ENCODE peak calls at places on chromosomes 16 and 17, in five cellular contexts. One of them, this sample, is unnamed.

GRCh38 chr17:75130632-75131277 is 787 bp downstream of the NT5C start:
- DNase-seq in cardiac fibroblast: peak; percentile 66
- DNase-seq in A549: peak; percentile 86
- DNase-seq in AG04450: no peak
- DNase-seq in A673: peak; percentile 81
- DNase-seq in this sample: no peak

GRCh38 chr17:77307479-77308198 is 166.9 kb downstream of the SEC14L1 start:
- DNase-seq in cardiac fibroblast: no peak
- DNase-seq in A549: no peak
- DNase-seq in AG04450: no peak
- DNase-seq in A673: no peak
- DNase-seq in this sample: no peak

GRCh38 chr16:2782583-2783351 is 4.6 kb downstream of the PRSS33 start:
- DNase-seq in cardiac fibroblast: no peak
- DNase-seq in A549: no peak
- DNase-seq in AG04450: no peak
- DNase-seq in A673: no peak
- DNase-seq in this sample: no peak

GRCh38 chr17:68061512-68062313 is 26.2 kb downstream of the KPNA2 start:
- DNase-seq in cardiac fibroblast: peak; percentile 33
- DNase-seq in A549: no peak
- DNase-seq in AG04450: no peak
- DNase-seq in A673: no peak
- DNase-seq in this sample: no peak

GRCh38 chr17:4840893-4841242 is 7.7 kb downstream of the MINK1 start:
- DNase-seq in cardiac fibroblast: no peak
- DNase-seq in A549: no peak
- DNase-seq in AG04450: no peak
- DNase-seq in A673: no peak
- DNase-seq in this sample: no peak

GRCh38 chr17:28328325-28328724 is 6.9 kb downstream of the IFT20 start:
- DNase-seq in cardiac fibroblast: no peak
- DNase-seq in A549: no peak
- DNase-seq in AG04450: no peak
- DNase-seq in A673: no peak
- DNase-seq in this sample: no peak

GRCh38 chr17:47862621-47863440 is 11.9 kb upstream of the SP6 start:
- DNase-seq in cardiac fibroblast: peak; percentile 65
- DNase-seq in A549: peak; percentile 87
- DNase-seq in AG04450: peak; percentile 68
- DNase-seq in A673: no peak
- DNase-seq in this sample: peak; percentile 50

GRCh38 chr17:63954402-63955063 is 18.2 kb downstream of the SCN4A start:
- DNase-seq in cardiac fibroblast: no peak
- DNase-seq in A549: no peak
- DNase-seq in AG04450: no peak
- DNase-seq in A673: no peak
- DNase-seq in this sample: no peak

GRCh38 chr17:29723283-29724047 is 100.8 kb upstream of the CORO6 start:
- DNase-seq in cardiac fibroblast: no peak
- DNase-seq in A549: no peak
- DNase-seq in AG04450: no peak
- DNase-seq in A673: no peak
- DNase-seq in this sample: no peak

GRCh38 chr17:41559548-41559947 is 12.3 kb downstream of the KRT9 start:
- DNase-seq in cardiac fibroblast: no peak
- DNase-seq in A549: no peak
- DNase-seq in AG04450: no peak
- DNase-seq in A673: no peak
- DNase-seq in this sample: no peak

GRCh38 chr16:52283018-52283417 is 263.9 kb downstream of the TOX3 start:
- DNase-seq in cardiac fibroblast: peak; percentile 47
- DNase-seq in A549: no peak
- DNase-seq in AG04450: no peak
- DNase-seq in A673: no peak
- DNase-seq in this sample: no peak

GRCh38 chr16:4944333-4945281 is 7.7 kb upstream of the PPL start:
- DNase-seq in cardiac fibroblast: peak; percentile 99
- DNase-seq in A549: peak; percentile 94
- DNase-seq in AG04450: peak; percentile 95
- DNase-seq in A673: peak; percentile 86
- DNase-seq in this sample: peak; percentile 80

GRCh38 chr16:87074635-87075318 is 242.4 kb downstream of the C16orf95 start:
- DNase-seq in cardiac fibroblast: no peak
- DNase-seq in A549: no peak
- DNase-seq in AG04450: no peak
- DNase-seq in A673: no peak
- DNase-seq in this sample: no peak

GRCh38 chr17:68295086-68295485 is 3.8 kb downstream of the ARSG start:
- DNase-seq in cardiac fibroblast: no peak
- DNase-seq in A549: no peak
- DNase-seq in AG04450: no peak
- DNase-seq in A673: no peak
- DNase-seq in this sample: no peak

GRCh38 chr16:48274476-48274875 is 27.1 kb upstream of the ABCC11 start:
- DNase-seq in cardiac fibroblast: no peak
- DNase-seq in A549: no peak
- DNase-seq in AG04450: no peak
- DNase-seq in A673: no peak
- DNase-seq in this sample: no peak

GRCh38 chr16:55703003-55704001 is 47.5 kb downstream of the SLC6A2 start:
- DNase-seq in cardiac fibroblast: peak; percentile 83
- DNase-seq in A549: peak; percentile 70
- DNase-seq in AG04450: peak; percentile 41
- DNase-seq in A673: peak; percentile 70
- DNase-seq in this sample: peak; percentile 19

GRCh38 chr16:66036162-66036561 is 330.3 kb upstream of the CDH5 start:
- DNase-seq in cardiac fibroblast: peak; percentile 48
- DNase-seq in A549: no peak
- DNase-seq in AG04450: no peak
- DNase-seq in A673: peak; percentile 34
- DNase-seq in this sample: no peak

GRCh38 chr17:43620147-43620944 is 41.4 kb downstream of the MEOX1 start:
- DNase-seq in cardiac fibroblast: no peak
- DNase-seq in A549: no peak
- DNase-seq in AG04450: no peak
- DNase-seq in A673: no peak
- DNase-seq in this sample: no peak

GRCh38 chr17:4232168-4232813 is 31.5 kb downstream of the ANKFY1 start:
- DNase-seq in cardiac fibroblast: peak; percentile 64
- DNase-seq in A549: no peak
- DNase-seq in AG04450: peak; percentile 8
- DNase-seq in A673: no peak
- DNase-seq in this sample: no peak

GRCh38 chr17:77571141-77571540 is 387.4 kb upstream of the TNRC6C start:
- DNase-seq in cardiac fibroblast: no peak
- DNase-seq in A549: no peak
- DNase-seq in AG04450: no peak
- DNase-seq in A673: no peak
- DNase-seq in this sample: no peak

GRCh38 chr16:75304521-75305363 is 53.3 kb upstream of the BCAR1 start:
- DNase-seq in cardiac fibroblast: peak; percentile 93
- DNase-seq in A549: peak; percentile 43
- DNase-seq in AG04450: no peak
- DNase-seq in A673: peak; percentile 77
- DNase-seq in this sample: peak; percentile 50

GRCh38 chr16:56793504-56793903 is 63.6 kb downstream of the NUP93 start:
- DNase-seq in cardiac fibroblast: peak; percentile 69
- DNase-seq in A549: peak; percentile 52
- DNase-seq in AG04450: no peak
- DNase-seq in A673: no peak
- DNase-seq in this sample: no peak

GRCh38 chr17:1939979-1940809 is 84.9 kb downstream of the RTN4RL1 start:
- DNase-seq in cardiac fibroblast: no peak
- DNase-seq in A549: no peak
- DNase-seq in AG04450: no peak
- DNase-seq in A673: peak; percentile 82
- DNase-seq in this sample: no peak

GRCh38 chr17:63399316-63399715 is 46.8 kb downstream of the CYB561 start:
- DNase-seq in cardiac fibroblast: peak; percentile 73
- DNase-seq in A549: no peak
- DNase-seq in AG04450: no peak
- DNase-seq in A673: no peak
- DNase-seq in this sample: no peak

GRCh38 chr17:6523330-6523729 is 33.0 kb downstream of the PITPNM3 start:
- DNase-seq in cardiac fibroblast: peak; percentile 21
- DNase-seq in A549: peak; percentile 74
- DNase-seq in AG04450: no peak
- DNase-seq in A673: no peak
- DNase-seq in this sample: no peak

DNA sequence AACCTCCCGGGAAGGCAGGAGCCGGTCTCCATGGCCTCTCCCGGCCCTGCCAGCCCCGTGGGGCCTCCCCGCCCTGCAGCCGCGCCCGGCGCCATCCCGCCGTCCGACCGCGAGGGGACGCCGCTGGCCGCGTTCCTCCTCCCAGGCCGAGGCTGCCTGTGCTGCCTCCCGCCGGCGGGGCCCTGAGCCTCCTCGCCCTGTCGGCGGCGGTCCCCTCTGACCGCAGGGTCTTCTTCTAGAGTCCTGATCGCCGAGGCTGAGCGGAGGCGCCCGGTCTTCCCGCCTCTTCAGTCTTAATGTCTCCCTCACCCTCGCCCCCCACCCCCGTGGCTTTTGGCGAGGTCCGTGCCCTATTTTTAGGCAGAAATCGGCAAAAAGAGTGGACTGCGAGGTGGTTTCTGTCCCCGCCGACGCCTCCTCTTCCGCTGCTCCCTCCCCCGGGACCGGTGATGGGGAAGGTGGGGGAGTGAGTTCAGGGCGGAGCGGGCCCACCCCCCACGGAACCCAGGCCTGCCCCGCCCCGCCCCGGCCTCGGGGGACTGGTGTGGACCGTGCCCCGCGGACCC is 794 bp upstream of the CPNE7 start:
- DNase-seq in cardiac fibroblast: peak; percentile 79
- DNase-seq in A549: peak; percentile 84
- DNase-seq in AG04450: no peak
- DNase-seq in A673: peak; percentile 87
- DNase-seq in this sample: no peak
- TF ChIP-seq CTCF in cardiac fibroblast: peak; percentile 42
- TF ChIP-seq CTCF in A549: peak; percentile 90
- TF ChIP-seq CTCF in AG04450: peak; percentile 62
- TF ChIP-seq CTCF in A673: peak; percentile 61
- TF ChIP-seq CTCF in this sample: peak; percentile 83

DNA sequence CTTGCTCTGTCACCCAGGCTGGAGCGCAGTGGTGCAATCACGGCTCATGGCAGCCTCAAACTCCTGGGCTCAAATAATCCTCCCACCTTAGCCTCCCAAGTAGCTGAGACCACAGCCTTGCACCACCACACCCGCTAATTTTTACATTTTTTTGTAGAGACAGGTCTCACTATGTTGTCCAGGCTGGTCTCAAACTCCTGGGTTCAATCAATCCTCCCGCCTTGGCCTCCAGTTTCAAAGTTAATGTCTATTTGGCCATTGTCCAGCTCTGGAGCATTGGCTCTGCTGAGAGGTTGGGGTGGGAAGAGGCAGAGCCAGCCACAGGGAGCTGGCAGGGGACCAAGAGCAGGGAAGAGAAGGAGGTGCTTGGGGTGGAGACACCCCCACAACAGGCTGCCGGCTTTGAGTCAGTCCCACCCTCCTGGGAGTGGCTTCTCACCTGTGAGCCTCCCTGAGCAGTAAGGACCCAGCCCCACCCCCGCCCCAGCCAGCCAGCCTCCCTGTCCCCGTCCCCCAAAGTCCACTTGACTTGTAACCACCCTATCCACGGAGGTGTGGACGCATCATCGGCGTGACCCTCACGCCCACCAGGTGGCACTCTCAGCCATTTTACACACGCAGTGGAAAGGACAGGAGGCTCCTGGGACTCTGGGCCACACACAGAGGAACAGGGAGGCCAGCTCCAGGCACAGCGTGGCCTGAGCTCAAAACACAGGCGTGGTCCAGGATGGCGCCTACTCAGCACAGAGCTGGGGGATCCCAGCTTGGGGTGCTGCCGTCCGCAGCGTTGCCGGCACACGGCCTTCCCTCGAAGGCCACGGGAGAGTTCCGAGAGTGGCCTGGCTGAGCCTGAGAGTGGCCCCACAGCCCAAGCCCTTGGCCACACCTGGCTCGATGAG is 22.8 kb upstream of the PVALEF start:
- DNase-seq in cardiac fibroblast: peak; percentile 80
- DNase-seq in A549: peak; percentile 85
- DNase-seq in AG04450: peak; percentile 29
- DNase-seq in A673: peak; percentile 85
- DNase-seq in this sample: peak; percentile 5
- H3K4me3 ChIP-seq in cardiac fibroblast: no peak overlapping the region
- H3K4me3 ChIP-seq in A549: no peak overlapping the region
- H3K4me3 ChIP-seq in AG04450: no peak overlapping the region
- H3K4me3 ChIP-seq in A673: no peak overlapping the region
- H3K4me3 ChIP-seq in this sample: no peak overlapping the region

GRCh38 chr16:53692146-53692545 is 11.5 kb downstream of the RPGRIP1L start:
- DNase-seq in cardiac fibroblast: peak; percentile 44
- DNase-seq in A549: peak; percentile 67
- DNase-seq in AG04450: no peak
- DNase-seq in A673: peak; percentile 24
- DNase-seq in this sample: no peak
- TF ChIP-seq CTCF in cardiac fibroblast: no peak
- TF ChIP-seq CTCF in A549: peak; percentile 74
- TF ChIP-seq CTCF in AG04450: no peak
- TF ChIP-seq CTCF in A673: peak; percentile 30
- TF ChIP-seq CTCF in this sample: peak; percentile 21

GRCh38 chr16:19885456-19886060 is 910 bp upstream of the GPRC5B start:
- DNase-seq in cardiac fibroblast: peak; percentile 19
- DNase-seq in A549: no peak
- DNase-seq in AG04450: no peak
- DNase-seq in A673: no peak
- DNase-seq in this sample: no peak
- H3K4me3 ChIP-seq in cardiac fibroblast: peak overlapping the region; percentile 88
- H3K4me3 ChIP-seq in A549: peak overlapping the region; percentile 73
- H3K4me3 ChIP-seq in AG04450: peak overlapping the region; percentile 82
- H3K4me3 ChIP-seq in A673: peak overlapping the region; percentile 48
- H3K4me3 ChIP-seq in this sample: peak overlapping the region; percentile 61

DNA sequence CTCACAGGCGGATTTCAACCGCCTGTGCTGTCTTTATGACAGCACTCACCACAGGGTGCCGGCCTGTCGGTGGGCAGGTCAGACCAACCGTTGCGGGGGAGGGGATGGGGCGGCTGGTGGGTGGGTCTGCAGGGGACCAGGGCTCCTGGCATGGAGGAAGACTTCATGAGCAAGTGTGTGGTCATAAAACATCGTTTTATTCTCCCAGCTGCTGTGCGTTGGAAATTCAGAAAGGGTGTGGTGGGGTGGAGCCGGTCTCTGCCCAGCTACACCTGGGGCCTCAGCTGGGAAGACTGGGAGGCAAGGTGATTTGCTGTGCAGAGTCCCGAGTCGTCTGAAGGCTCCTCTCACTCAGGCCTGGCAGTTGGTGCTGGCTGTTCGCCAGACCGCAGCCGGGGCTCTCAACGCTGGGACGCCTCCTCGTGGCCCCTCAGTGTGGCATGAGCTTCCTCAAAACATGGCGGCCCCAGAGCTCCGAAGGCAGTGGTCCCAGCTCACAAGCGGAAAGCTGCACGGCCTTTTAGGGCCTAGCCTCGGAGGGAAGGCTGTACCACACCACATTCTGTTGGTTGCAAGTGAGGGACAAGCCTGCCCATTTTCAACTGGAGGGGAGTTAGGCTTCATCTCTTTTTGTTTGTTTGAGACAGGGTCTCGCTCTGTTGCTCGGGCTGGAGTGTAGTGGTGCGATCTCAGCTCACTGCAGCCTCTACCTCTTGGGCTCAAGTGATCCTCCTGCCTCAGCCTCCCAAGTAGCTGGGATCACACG is 45.8 kb upstream of the GSE1 start:
- DNase-seq in cardiac fibroblast: no peak
- DNase-seq in A549: no peak
- DNase-seq in AG04450: no peak
- DNase-seq in A673: no peak
- DNase-seq in this sample: no peak
- TF ChIP-seq CTCF in cardiac fibroblast: no peak
- TF ChIP-seq CTCF in A549: no peak
- TF ChIP-seq CTCF in AG04450: no peak
- TF ChIP-seq CTCF in A673: no peak
- TF ChIP-seq CTCF in this sample: no peak

This sample was measured in AG04449.